ENCODE peak calls at places on chromosome 12, in five cellular contexts. V is tibial nerve, G is stomach, T is ovary, B is heart left ventricle. I is an unnamed sample.

GRCh38 chr12:71128191-71128590 is 29.6 kb downstream of the TSPAN8 start:
- DNase-seq in V (peak; percentile 10), G (no peak), T (no peak), B (no peak), I (peak; percentile 71)

GRCh38 chr12:92977326-92977725 is 48.2 kb upstream of the EEA1 start:
- DNase-seq in V (no peak), G (no peak), T (no peak), B (no peak), I (no peak)

GRCh38 chr12:12823308-12823707 is 10.2 kb downstream of the DDX47 start:
- DNase-seq in V (no peak), G (no peak), T (no peak), B (no peak), I (no peak)

GRCh38 chr12:107351716-107352115 is 258.4 kb upstream of the CRY1 start:
- DNase-seq in V (no peak), G (no peak), T (no peak), B (no peak), I (no peak)

GRCh38 chr12:47080725-47081502 is 1.2 kb upstream of the AMIGO2 start:
- DNase-seq in V (peak; percentile 41), G (peak; percentile 50), T (peak; percentile 72), B (peak; percentile 35), I (peak; percentile 54)

GRCh38 chr12:120849765-120850164 is 54.4 kb downstream of the SPPL3 start:
- DNase-seq in V (no peak), G (no peak), T (no peak), B (no peak), I (peak; percentile 65)

GRCh38 chr12:27499377-27499776 is 24.6 kb upstream of the PPFIBP1 start:
- DNase-seq in V (no peak), G (no peak), T (no peak), B (no peak), I (no peak)

GRCh38 chr12:107748472-107748871 is 12.5 kb downstream of the PRDM4 start:
- DNase-seq in V (no peak), G (no peak), T (no peak), B (no peak), I (no peak)

GRCh38 chr12:96208801-96209534 is 14.8 kb downstream of the ELK3 start:
- DNase-seq in V (no peak), G (no peak), T (no peak), B (no peak), I (no peak)

GRCh38 chr12:47078733-47079364 is 572 bp upstream of the PCED1B start:
- DNase-seq in V (no peak), G (no peak), T (peak; percentile 48), B (no peak), I (peak; percentile 28)

GRCh38 chr12:90695415-90695814 is 259.6 kb downstream of the CCER1 start:
- DNase-seq in V (no peak), G (no peak), T (no peak), B (no peak), I (no peak)

GRCh38 chr12:57846577-57847319 is at the start of gene CTDSP2:
- DNase-seq in V (peak; percentile 100), G (peak; percentile 100), T (peak; percentile 100), B (peak; percentile 100), I (peak; percentile 100)
- TF ChIP-seq POLR2A in V (peak; percentile 95), G (no peak), T (peak; percentile 73), B (peak; percentile 97), I (no peak)

GRCh38 chr12:1634590-1635191 is 5.7 kb downstream of the WNT5B start:
- DNase-seq in V (peak; percentile 86), G (peak; percentile 86), T (peak; percentile 88), B (peak; percentile 71), I (peak; percentile 76)
- H3K27ac ChIP-seq in V (no peak overlapping the region), G (no peak overlapping the region), T (no peak overlapping the region), B (no peak overlapping the region), I (no peak overlapping the region)

DNA sequence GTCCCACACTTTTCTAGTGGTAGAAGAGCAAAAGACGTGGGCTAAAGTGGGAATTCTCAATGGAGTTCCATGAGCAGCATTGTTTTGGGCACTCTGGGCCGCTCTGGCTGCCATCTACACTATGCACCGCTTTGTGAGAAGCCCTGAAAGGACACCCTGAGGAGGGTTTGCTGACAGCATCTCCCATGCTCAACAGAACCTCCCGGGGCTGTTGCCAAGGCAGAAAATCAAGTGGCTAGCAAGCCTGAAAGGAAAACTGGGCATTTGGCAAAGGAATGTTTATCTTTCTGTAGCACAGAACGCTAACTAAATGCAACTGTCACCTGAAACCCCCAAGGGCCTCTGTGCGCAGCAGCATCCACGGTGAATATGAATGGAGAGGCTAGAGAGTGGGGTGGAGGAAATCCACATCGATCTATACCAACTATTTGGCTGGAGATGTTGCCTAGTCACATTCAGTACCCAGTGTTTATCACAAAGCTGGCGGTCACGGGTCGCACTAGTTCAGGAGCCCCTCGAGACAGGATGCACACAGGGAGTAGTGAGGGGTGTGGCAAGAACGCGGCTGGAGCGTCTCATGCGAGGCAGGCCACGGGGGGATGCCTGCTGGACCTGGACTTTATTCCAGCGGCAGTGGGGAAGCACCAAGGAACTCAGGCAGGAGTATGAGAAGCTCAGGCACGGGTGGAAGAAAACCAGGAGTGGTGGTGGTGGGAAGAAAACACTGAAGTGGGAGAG is 14.2 kb downstream of the APPL2 start:
- DNase-seq in V (no peak), G (no peak), T (no peak), B (no peak), I (no peak)
- H3K4me1 ChIP-seq in V (peaks cover 24% of the 10 kb centered on the region), G (peaks cover 87% of the 10 kb centered on the region), T (peaks cover 13% of the 10 kb centered on the region), B (peaks cover 37% of the 10 kb centered on the region), I (no peaks in the 10 kb centered on the region)

GRCh38 chr12:68841717-68842116 is 33.7 kb downstream of the MDM2 start:
- DNase-seq in V (no peak), G (no peak), T (no peak), B (no peak), I (no peak)
- TF ChIP-seq POLR2A in V (no peak), G (no peak), T (no peak), B (no peak), I (no peak)

DNA sequence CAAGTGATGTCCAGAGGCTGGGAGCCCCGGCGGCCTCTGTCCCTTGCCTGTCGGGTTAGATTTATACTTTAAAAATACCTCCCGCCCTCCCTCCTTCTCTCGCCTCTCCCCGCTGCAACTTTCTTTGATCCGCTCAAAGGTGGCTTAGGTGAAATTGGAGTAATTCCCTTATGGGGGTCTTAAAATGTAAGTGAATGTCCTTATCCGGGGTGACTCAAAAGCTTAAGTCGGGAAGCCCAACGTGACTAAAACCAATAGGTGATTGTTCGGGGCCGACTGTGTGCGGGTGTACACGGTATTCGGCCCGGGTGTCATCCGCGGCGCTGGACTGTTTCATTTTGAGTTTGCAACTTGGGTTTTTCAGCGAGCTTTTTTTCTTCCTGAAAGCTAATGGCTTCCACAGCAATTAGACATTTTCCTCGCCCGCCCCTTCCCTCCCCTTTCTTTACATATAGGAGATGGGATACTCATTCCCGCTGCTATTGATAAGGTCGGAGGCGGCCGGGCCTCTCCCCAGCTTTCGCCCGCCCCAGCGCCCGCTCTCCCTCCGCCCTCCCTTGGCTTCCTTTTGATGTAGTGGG is 2.0 kb upstream of the CCND2 start:
- DNase-seq in V (no peak), G (no peak), T (no peak), B (no peak), I (peak; percentile 42)
- H3K27ac ChIP-seq in V (peak overlapping the region; percentile 96), G (peak overlapping the region; percentile 91), T (no peak overlapping the region), B (peak overlapping the region; percentile 95), I (peak overlapping the region; percentile 97)